ENCODE peak calls at places on chromosomes 3 and 15, in eight cellular contexts. X is astrocyte of the cerebellum; T is thoracic aorta; P is HL-60; O is CD8-positive, alpha-beta T cell; L is heart right ventricle; R is lower lobe of right lung; Q is kidney epithelial cell. I is an unnamed sample.
A peak's percentile ranks its signal among the peaks of the same experiment; 100 is the strongest.

GRCh38 chr3:95609411-95609810 is 1205.0 kb upstream of the EPHA6 start:
- DNase-seq in X (no peak), T (no peak), P (no peak), O (no peak), L (no peak), R (no peak), Q (no peak), I (no peak)

GRCh38 chr15:71659730-71660067 is 150.7 kb upstream of the NR2E3 start:
- DNase-seq in X (no peak), T (no peak), P (no peak), O (no peak), L (no peak), R (no peak), Q (no peak), I (no peak)

GRCh38 chr3:24548278-24548677 is 53.6 kb upstream of the THRB start:
- DNase-seq in X (no peak), T (no peak), P (no peak), O (no peak), L (no peak), R (no peak), Q (no peak), I (no peak)

GRCh38 chr3:64321747-64322146 is 96.5 kb upstream of the PRICKLE2 start:
- DNase-seq in X (peak; percentile 67), T (no peak), P (no peak), O (no peak), L (no peak), R (no peak), Q (peak; percentile 82), I (peak; percentile 48)

GRCh38 chr3:11507719-11508118 is 136.0 kb downstream of the VGLL4 start:
- DNase-seq in X (no peak), T (no peak), P (no peak), O (no peak), L (no peak), R (no peak), Q (no peak), I (no peak)

GRCh38 chr3:115800489-115801080 is 177.3 kb downstream of the GAP43 start:
- DNase-seq in X (no peak), T (no peak), P (no peak), O (no peak), L (no peak), R (no peak), Q (no peak), I (no peak)

GRCh38 chr3:71307884-71308697 is 275.4 kb downstream of the FOXP1 start:
- DNase-seq in X (no peak), T (no peak), P (no peak), O (no peak), L (no peak), R (no peak), Q (no peak), I (no peak)

GRCh38 chr15:58475573-58476524 is 44.1 kb downstream of the LIPC start:
- DNase-seq in X (peak; percentile 77), T (no peak), P (peak; percentile 36), O (no peak), L (no peak), R (no peak), Q (peak; percentile 82), I (no peak)

GRCh38 chr15:70852501-70853269 is 1.3 kb downstream of the LARP6 start:
- DNase-seq in X (no peak), T (no peak), P (no peak), O (no peak), L (no peak), R (no peak), Q (no peak), I (no peak)

GRCh38 chr3:125125822-125126245 is 70.0 kb upstream of the HEG1 start:
- DNase-seq in X (peak; percentile 89), T (no peak), P (peak; percentile 79), O (no peak), L (no peak), R (no peak), Q (no peak), I (peak; percentile 84)

GRCh38 chr3:134600166-134600670 is 50.6 kb downstream of the KY start:
- DNase-seq in X (peak; percentile 60), T (no peak), P (no peak), O (no peak), L (no peak), R (no peak), Q (no peak), I (no peak)

GRCh38 chr3:4908066-4908768 is 71.0 kb upstream of the BHLHE40 start:
- DNase-seq in X (no peak), T (no peak), P (no peak), O (no peak), L (no peak), R (no peak), Q (no peak), I (no peak)

GRCh38 chr3:4751057-4752051 is 227.9 kb upstream of the BHLHE40 start:
- DNase-seq in X (peak; percentile 78), T (no peak), P (peak; percentile 62), O (no peak), L (peak; percentile 31), R (no peak), Q (peak; percentile 95), I (peak; percentile 61)

GRCh38 chr3:66342717-66343373 is 122.0 kb downstream of the SLC25A26 start:
- DNase-seq in X (no peak), T (no peak), P (no peak), O (no peak), L (no peak), R (no peak), Q (no peak), I (no peak)

GRCh38 chr3:180804871-180805430 is 107.5 kb upstream of the FXR1 start:
- DNase-seq in X (peak; percentile 23), T (no peak), P (no peak), O (no peak), L (peak; percentile 13), R (no peak), Q (no peak), I (no peak)

GRCh38 chr3:69079269-69080159 is 651 bp downstream of the UBA3 start:
- DNase-seq in X (no peak), T (no peak), P (no peak), O (no peak), L (no peak), R (no peak), Q (no peak), I (no peak)

GRCh38 chr15:63405683-63406456 is 24.2 kb upstream of the CA12 start:
- DNase-seq in X (no peak), T (no peak), P (no peak), O (no peak), L (no peak), R (no peak), Q (no peak), I (no peak)

GRCh38 chr3:78242724-78243123 is 1202.8 kb downstream of the ROBO2 start:
- DNase-seq in X (no peak), T (no peak), P (no peak), O (no peak), L (no peak), R (no peak), Q (no peak), I (no peak)

GRCh38 chr15:90126022-90126421 is 23.8 kb upstream of the IDH2 start:
- DNase-seq in X (no peak), T (no peak), P (no peak), O (no peak), L (no peak), R (no peak), Q (no peak), I (no peak)

GRCh38 chr15:88066758-88067157 is 189.8 kb downstream of the NTRK3 start:
- DNase-seq in X (no peak), T (no peak), P (no peak), O (no peak), L (no peak), R (no peak), Q (no peak), I (no peak)

GRCh38 chr15:58340176-58340575 is 91.6 kb upstream of the LIPC start:
- DNase-seq in X (no peak), T (no peak), P (no peak), O (no peak), L (no peak), R (no peak), Q (no peak), I (no peak)

GRCh38 chr3:190048831-190049541 is 71.7 kb downstream of the P3H2 start:
- DNase-seq in X (peak; percentile 62), T (peak; percentile 19), P (no peak), O (no peak), L (no peak), R (no peak), Q (peak; percentile 34), I (no peak)

GRCh38 chr3:196518999-196519737 is 4.0 kb upstream of the SMCO1 start:
- DNase-seq in X (peak; percentile 39), T (no peak), P (peak; percentile 57), O (no peak), L (peak; percentile 75), R (peak; percentile 75), Q (no peak), I (no peak)

GRCh38 chr3:12984023-12984823 is 89.0 kb downstream of the IQSEC1 start:
- DNase-seq in X (peak; percentile 54), T (no peak), P (no peak), O (no peak), L (peak; percentile 83), R (no peak), Q (no peak), I (no peak)

GRCh38 chr3:186261638-186262037 is 100.4 kb downstream of the DGKG start:
- DNase-seq in X (no peak), T (no peak), P (no peak), O (no peak), L (no peak), R (no peak), Q (no peak), I (no peak)
- TF ChIP-seq CTCF in X (peak; percentile 16), T (no peak), P (no peak), O (no peak), L (no peak), R (no peak), Q (no peak), I (peak; percentile 23)

GRCh38 chr3:14216257-14217048 is 37.8 kb downstream of the LSM3 start:
- DNase-seq in X (peak; percentile 53), T (no peak), P (no peak), O (peak; percentile 40), L (peak; percentile 67), R (no peak), Q (no peak), I (no peak)
- TF ChIP-seq CTCF in X (peak; percentile 64), T (no peak), P (no peak), O (no peak), L (peak; percentile 23), R (peak; percentile 40), Q (peak; percentile 47), I (peak; percentile 20)

GRCh38 chr3:27253831-27254230 is 115.4 kb downstream of the NEK10 start:
- DNase-seq in X (peak; percentile 16), T (no peak), P (no peak), O (no peak), L (peak; percentile 3), R (peak; percentile 48), Q (no peak), I (no peak)
- TF ChIP-seq CTCF in X (peak; percentile 55), T (no peak), P (peak; percentile 5), O (no peak), L (no peak), R (no peak), Q (peak; percentile 62), I (peak; percentile 60)

GRCh38 chr3:176090727-176091126 is 1106.6 kb downstream of the TBL1XR1 start:
- DNase-seq in X (no peak), T (no peak), P (no peak), O (no peak), L (no peak), R (no peak), Q (no peak), I (no peak)
- TF ChIP-seq CTCF in X (no peak), T (no peak), P (no peak), O (no peak), L (no peak), R (no peak), Q (no peak), I (no peak)